ENCODE peak calls at places on chromosomes 7 and 10, in seven cellular contexts. One of them, this sample, is unnamed.

GRCh38 chr10:37146443-37146842 is 21.0 kb downstream of the ANKRD30A start:
- DNase-seq in substantia nigra: no peak
- DNase-seq in Karpas-422: no peak
- DNase-seq in HL-60: no peak
- DNase-seq in osteoblast: no peak
- DNase-seq in psoas muscle: no peak
- DNase-seq in left lung: no peak
- DNase-seq in this sample: no peak

GRCh38 chr10:28971255-28971654 is 293.9 kb downstream of the BAMBI start:
- DNase-seq in osteoblast: no peak
- DNase-seq in HL-60: no peak
- DNase-seq in psoas muscle: no peak
- DNase-seq in substantia nigra: no peak
- DNase-seq in Karpas-422: no peak
- DNase-seq in left lung: no peak
- DNase-seq in this sample: no peak

GRCh38 chr7:7911339-7911738 is 57.3 kb upstream of the GLCCI1 start:
- DNase-seq in osteoblast: no peak
- DNase-seq in left lung: no peak
- DNase-seq in Karpas-422: no peak
- DNase-seq in HL-60: no peak
- DNase-seq in psoas muscle: no peak
- DNase-seq in substantia nigra: no peak
- DNase-seq in this sample: no peak

GRCh38 chr10:120979435-120980315 is 128.5 kb downstream of the WDR11 start:
- DNase-seq in left lung: peak
- DNase-seq in osteoblast: peak
- DNase-seq in psoas muscle: no peak
- DNase-seq in HL-60: peak
- DNase-seq in Karpas-422: no peak
- DNase-seq in substantia nigra: peak
- DNase-seq in this sample: no peak

GRCh38 chr10:123262456-123262855 is 108.3 kb downstream of the BUB3 start:
- DNase-seq in osteoblast: no peak
- DNase-seq in HL-60: no peak
- DNase-seq in Karpas-422: no peak
- DNase-seq in substantia nigra: no peak
- DNase-seq in psoas muscle: no peak
- DNase-seq in left lung: no peak
- DNase-seq in this sample: no peak

GRCh38 chr7:94294471-94295131 is 100.1 kb upstream of the COL1A2 start:
- DNase-seq in Karpas-422: no peak
- DNase-seq in osteoblast: no peak
- DNase-seq in psoas muscle: no peak
- DNase-seq in substantia nigra: no peak
- DNase-seq in HL-60: no peak
- DNase-seq in left lung: no peak
- DNase-seq in this sample: no peak

GRCh38 chr10:12479924-12480323 is 130.6 kb downstream of the CAMK1D start:
- DNase-seq in osteoblast: peak
- DNase-seq in substantia nigra: no peak
- DNase-seq in left lung: no peak
- DNase-seq in Karpas-422: no peak
- DNase-seq in psoas muscle: no peak
- DNase-seq in HL-60: no peak
- DNase-seq in this sample: no peak

GRCh38 chr7:141654551-141654950 is 47.4 kb downstream of the DENND11 start:
- DNase-seq in left lung: peak
- DNase-seq in psoas muscle: no peak
- DNase-seq in osteoblast: peak
- DNase-seq in HL-60: peak
- DNase-seq in substantia nigra: peak
- DNase-seq in Karpas-422: peak
- DNase-seq in this sample: no peak

GRCh38 chr10:132366499-132366898 is 30.5 kb upstream of the PWWP2B start:
- DNase-seq in left lung: no peak
- DNase-seq in psoas muscle: no peak
- DNase-seq in osteoblast: peak
- DNase-seq in Karpas-422: no peak
- DNase-seq in substantia nigra: no peak
- DNase-seq in HL-60: no peak
- DNase-seq in this sample: no peak

GRCh38 chr10:21095494-21096055 is 198.5 kb upstream of the NEBL start:
- DNase-seq in osteoblast: no peak
- DNase-seq in HL-60: no peak
- DNase-seq in Karpas-422: no peak
- DNase-seq in left lung: no peak
- DNase-seq in substantia nigra: no peak
- DNase-seq in psoas muscle: no peak
- DNase-seq in this sample: no peak

GRCh38 chr7:36658603-36659516 is 65.4 kb downstream of the AOAH start:
- DNase-seq in psoas muscle: no peak
- DNase-seq in Karpas-422: no peak
- DNase-seq in substantia nigra: no peak
- DNase-seq in HL-60: no peak
- DNase-seq in osteoblast: peak
- DNase-seq in left lung: no peak
- DNase-seq in this sample: no peak

GRCh38 chr10:127906548-127907377 is at the start of gene PTPRE:
- DNase-seq in HL-60: peak
- DNase-seq in left lung: peak
- DNase-seq in psoas muscle: peak
- DNase-seq in osteoblast: peak
- DNase-seq in substantia nigra: peak
- DNase-seq in Karpas-422: peak
- DNase-seq in this sample: no peak

GRCh38 chr10:15426558-15426957 is 55.5 kb upstream of the FAM171A1 start:
- DNase-seq in HL-60: no peak
- DNase-seq in substantia nigra: no peak
- DNase-seq in Karpas-422: no peak
- DNase-seq in osteoblast: no peak
- DNase-seq in left lung: no peak
- DNase-seq in psoas muscle: no peak
- DNase-seq in this sample: no peak

GRCh38 chr10:15426115-15426514 is 55.0 kb upstream of the FAM171A1 start:
- DNase-seq in Karpas-422: no peak
- DNase-seq in substantia nigra: no peak
- DNase-seq in HL-60: no peak
- DNase-seq in osteoblast: no peak
- DNase-seq in left lung: no peak
- DNase-seq in psoas muscle: no peak
- DNase-seq in this sample: no peak

GRCh38 chr10:15430969-15431791 is 60.1 kb upstream of the FAM171A1 start:
- DNase-seq in psoas muscle: no peak
- DNase-seq in substantia nigra: no peak
- DNase-seq in left lung: no peak
- DNase-seq in Karpas-422: no peak
- DNase-seq in osteoblast: no peak
- DNase-seq in HL-60: no peak
- DNase-seq in this sample: no peak

GRCh38 chr10:15427836-15428414 is 56.8 kb upstream of the FAM171A1 start:
- DNase-seq in HL-60: no peak
- DNase-seq in Karpas-422: peak
- DNase-seq in osteoblast: peak
- DNase-seq in left lung: no peak
- DNase-seq in psoas muscle: no peak
- DNase-seq in substantia nigra: no peak
- DNase-seq in this sample: no peak
- H3K27ac ChIP-seq in HL-60: no peak
- H3K27ac ChIP-seq in Karpas-422: no peak
- H3K27ac ChIP-seq in osteoblast: no peak
- H3K27ac ChIP-seq in left lung: no peak
- H3K27ac ChIP-seq in psoas muscle: no peak
- H3K27ac ChIP-seq in substantia nigra: no peak
- H3K27ac ChIP-seq in this sample: no peak

DNA sequence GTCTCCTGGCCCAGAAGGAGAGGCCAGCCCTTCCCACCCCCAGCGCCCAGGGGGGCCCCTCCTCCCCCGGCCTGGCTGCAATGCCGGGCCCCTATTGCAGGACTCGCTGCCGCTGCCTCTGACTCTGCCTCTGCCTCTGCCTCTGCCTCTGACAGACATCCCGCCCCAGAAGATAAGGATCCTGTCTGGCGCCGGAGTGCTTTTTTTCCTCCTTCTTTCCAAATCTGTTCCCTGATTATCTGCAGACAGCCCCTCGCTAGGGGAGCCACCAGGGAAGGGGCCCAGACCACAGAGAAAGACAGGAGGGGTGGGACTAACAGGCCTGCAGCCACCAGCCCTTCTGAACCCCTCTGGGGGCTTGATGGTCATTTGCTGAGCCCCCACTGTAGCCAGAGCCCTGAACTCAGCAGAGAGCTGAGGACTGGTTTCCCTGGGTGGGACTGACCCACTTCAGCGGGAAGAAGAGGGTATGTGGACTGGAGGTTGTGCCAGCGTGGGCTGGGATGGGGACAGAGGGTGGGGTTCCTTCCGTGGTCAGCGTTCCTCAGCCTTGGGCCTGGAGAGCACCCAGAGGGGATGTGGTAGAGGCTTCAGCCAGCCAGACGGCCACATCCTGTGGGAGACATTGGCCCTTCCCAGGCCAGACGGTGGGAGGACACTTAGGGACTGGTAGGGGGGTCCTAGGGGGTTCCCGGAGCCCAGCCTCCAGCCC is 22.8 kb downstream of the UNC5B start:
- DNase-seq in left lung: peak
- DNase-seq in psoas muscle: no peak
- DNase-seq in substantia nigra: peak
- DNase-seq in Karpas-422: no peak
- DNase-seq in HL-60: no peak
- DNase-seq in osteoblast: peak
- DNase-seq in this sample: peak
- H3K27ac ChIP-seq in left lung: peak
- H3K27ac ChIP-seq in psoas muscle: no peak
- H3K27ac ChIP-seq in substantia nigra: peak
- H3K27ac ChIP-seq in Karpas-422: no peak
- H3K27ac ChIP-seq in HL-60: no peak
- H3K27ac ChIP-seq in osteoblast: peak
- H3K27ac ChIP-seq in this sample: peak

DNA sequence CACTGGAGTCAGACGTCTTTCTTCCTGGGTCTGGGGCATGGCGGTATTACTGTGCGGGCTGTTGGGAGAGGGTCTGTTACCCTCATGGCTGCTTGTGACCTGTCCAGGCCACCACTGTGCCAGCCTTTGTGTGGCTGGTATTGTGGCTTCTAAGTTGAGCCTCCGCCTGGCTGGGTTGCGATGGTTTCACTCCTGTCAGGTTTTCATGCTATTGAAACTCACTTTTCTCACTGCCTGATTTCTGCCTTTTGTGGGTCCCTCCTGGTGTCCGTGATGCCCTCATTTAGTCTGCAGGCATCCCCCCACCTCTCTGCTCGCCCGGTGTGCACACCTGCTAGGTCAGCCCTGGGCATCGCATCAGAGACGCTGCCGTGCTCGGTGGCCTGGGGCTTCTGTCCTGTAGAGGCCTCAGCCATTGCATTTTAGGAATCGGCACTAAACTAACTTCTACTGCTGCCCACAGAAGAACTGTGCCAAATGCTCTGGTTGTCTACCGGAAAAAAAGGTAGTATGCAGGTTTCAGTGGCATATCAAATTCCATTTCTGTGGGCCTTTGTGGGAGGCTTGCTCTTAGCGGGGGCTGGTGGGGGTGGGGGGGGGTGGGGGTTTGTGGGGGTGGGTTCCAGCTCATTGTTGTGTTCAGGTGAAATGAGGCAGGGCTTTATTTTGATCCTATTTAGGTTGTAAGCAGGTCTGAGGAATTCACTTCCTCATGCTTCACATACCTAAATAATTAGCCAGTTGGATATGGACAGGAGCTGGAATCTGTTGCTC is 64.3 kb downstream of the MGMT start:
- DNase-seq in osteoblast: peak
- DNase-seq in psoas muscle: peak
- DNase-seq in HL-60: no peak
- DNase-seq in left lung: no peak
- DNase-seq in Karpas-422: no peak
- DNase-seq in substantia nigra: no peak
- DNase-seq in this sample: no peak
- H3K27ac ChIP-seq in osteoblast: no peak
- H3K27ac ChIP-seq in psoas muscle: no peak
- H3K27ac ChIP-seq in HL-60: no peak
- H3K27ac ChIP-seq in left lung: no peak
- H3K27ac ChIP-seq in Karpas-422: no peak
- H3K27ac ChIP-seq in substantia nigra: no peak
- H3K27ac ChIP-seq in this sample: no peak

GRCh38 chr7:27129729-27130539 is 623 bp downstream of the HOXA4 start:
- DNase-seq in osteoblast: peak
- DNase-seq in Karpas-422: no peak
- DNase-seq in HL-60: no peak
- DNase-seq in left lung: peak
- DNase-seq in psoas muscle: peak
- DNase-seq in substantia nigra: no peak
- DNase-seq in this sample: no peak

GRCh38 chr7:27130540-27131389 is at the start of gene HOXA4:
- DNase-seq in HL-60: peak
- DNase-seq in left lung: peak
- DNase-seq in osteoblast: peak
- DNase-seq in psoas muscle: peak
- DNase-seq in substantia nigra: peak
- DNase-seq in Karpas-422: no peak
- DNase-seq in this sample: no peak

GRCh38 chr7:27128034-27128433 is 2.5 kb downstream of the HOXA4 start:
- DNase-seq in substantia nigra: no peak
- DNase-seq in HL-60: no peak
- DNase-seq in Karpas-422: no peak
- DNase-seq in osteoblast: peak
- DNase-seq in psoas muscle: no peak
- DNase-seq in left lung: no peak
- DNase-seq in this sample: no peak

GRCh38 chr7:27126596-27127327 is 3.8 kb downstream of the HOXA4 start:
- DNase-seq in Karpas-422: no peak
- DNase-seq in left lung: no peak
- DNase-seq in psoas muscle: no peak
- DNase-seq in HL-60: no peak
- DNase-seq in substantia nigra: no peak
- DNase-seq in osteoblast: peak
- DNase-seq in this sample: no peak

DNA sequence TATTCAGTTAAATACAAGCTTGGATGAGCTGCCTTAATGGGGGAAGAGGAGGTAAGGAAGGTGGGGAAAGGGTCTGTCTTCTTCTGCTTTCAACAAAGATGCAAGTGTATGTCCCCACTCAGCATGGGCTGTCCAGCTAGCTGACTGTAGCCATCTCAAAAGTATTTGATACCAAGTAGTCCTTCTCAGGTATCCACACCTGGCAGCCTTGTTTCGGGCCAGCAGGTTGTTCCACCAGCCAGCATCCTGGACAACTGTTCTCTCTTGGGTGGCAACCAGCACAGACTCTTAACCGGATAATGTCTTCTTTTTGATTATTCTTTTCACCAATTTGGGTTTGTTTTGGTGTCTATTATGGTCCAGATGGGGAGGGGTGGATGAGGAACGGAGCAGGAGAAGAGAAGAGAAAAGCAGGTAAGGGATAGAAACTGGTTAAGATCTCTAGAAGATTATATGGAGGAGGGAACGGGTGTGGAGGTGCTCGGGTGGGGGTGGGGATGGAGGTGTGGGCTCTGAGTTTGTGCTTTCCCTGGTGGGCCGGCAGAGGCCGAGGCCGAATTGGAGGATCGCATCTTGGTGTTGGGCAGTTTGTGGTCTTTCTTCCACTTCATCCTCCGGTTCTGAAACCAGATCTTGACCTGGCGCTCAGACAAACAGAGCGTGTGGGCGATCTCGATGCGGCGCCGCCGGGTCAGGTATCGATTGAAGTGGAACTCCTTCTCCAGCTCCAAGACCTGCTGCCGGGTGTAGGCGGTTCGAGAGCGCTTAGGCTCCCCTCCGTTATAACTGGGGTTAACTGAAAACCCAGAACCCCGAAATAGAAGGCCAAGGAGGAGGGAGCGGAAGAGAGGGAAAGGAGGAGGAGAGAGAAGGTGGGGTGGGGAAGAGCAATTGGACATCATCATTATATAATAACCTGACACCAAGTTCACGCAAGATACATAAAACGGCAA is 1.5 kb downstream of the HOXA4 start:
- DNase-seq in HL-60: no peak
- DNase-seq in osteoblast: peak
- DNase-seq in Karpas-422: no peak
- DNase-seq in psoas muscle: peak
- DNase-seq in substantia nigra: no peak
- DNase-seq in left lung: no peak
- DNase-seq in this sample: no peak
- H3K27ac ChIP-seq in HL-60: no peak
- H3K27ac ChIP-seq in osteoblast: no peak
- H3K27ac ChIP-seq in Karpas-422: no peak
- H3K27ac ChIP-seq in psoas muscle: peak
- H3K27ac ChIP-seq in substantia nigra: no peak
- H3K27ac ChIP-seq in left lung: peak
- H3K27ac ChIP-seq in this sample: no peak